ENCODE peak calls at places on chromosome 3, in six cellular contexts. W is right lobe of liver; T is left lobe of liver; H is activated CD8-positive, alpha-beta memory T cell treated with anti-CD3 and anti-CD28 coated beads for 24 hours; S is CD8-positive, alpha-beta T cell; E is effector memory CD8-positive, alpha-beta T cell. Q is an unnamed sample.

GRCh38 chr3:31252216-31253185 is 280.2 kb upstream of the STT3B start:
- DNase-seq in S (no peak), H (no peak), E (no peak), W (no peak), T (no peak), Q (no peak)

GRCh38 chr3:73393005-73393404 is 231.7 kb downstream of the PDZRN3 start:
- DNase-seq in H (no peak), S (no peak), E (no peak), T (no peak), W (no peak), Q (no peak)

GRCh38 chr3:16665282-16665741 is 60.1 kb upstream of the DAZL start:
- DNase-seq in T (no peak), S (no peak), W (no peak), E (no peak), H (peak), Q (no peak)

GRCh38 chr3:42442640-42443039 is 32.2 kb upstream of the LYZL4 start:
- DNase-seq in W (no peak), H (no peak), T (no peak), S (no peak), E (no peak), Q (no peak)

GRCh38 chr3:149662240-149662887 is 4.5 kb upstream of the WWTR1 start:
- DNase-seq in W (no peak), E (no peak), T (no peak), H (no peak), S (no peak), Q (no peak)

GRCh38 chr3:57675530-57675929 is 17.3 kb downstream of the DENND6A start:
- DNase-seq in E (no peak), W (no peak), H (no peak), T (no peak), S (no peak), Q (no peak)

GRCh38 chr3:57261929-57262328 is 30.6 kb downstream of the ASB14 start:
- DNase-seq in E (no peak), T (no peak), H (no peak), W (no peak), S (no peak), Q (no peak)

GRCh38 chr3:139979991-139980390 is 45.0 kb downstream of the CLSTN2 start:
- DNase-seq in H (no peak), W (no peak), T (no peak), S (no peak), E (no peak), Q (no peak)

GRCh38 chr3:143343944-143344343 is 224.4 kb downstream of the CHST2 start:
- DNase-seq in W (no peak), H (no peak), T (no peak), S (no peak), E (no peak), Q (no peak)

GRCh38 chr3:123634149-123635051 is 49.5 kb upstream of the HACD2 start:
- DNase-seq in E (no peak), S (no peak), W (no peak), H (no peak), T (no peak), Q (no peak)

GRCh38 chr3:180295811-180296210 is 259.1 kb upstream of the PEX5L start:
- DNase-seq in W (no peak), E (no peak), T (no peak), S (no peak), H (no peak), Q (no peak)

GRCh38 chr3:47261301-47261700 is 21.3 kb downstream of the KIF9 start:
- DNase-seq in S (no peak), H (no peak), E (no peak), T (no peak), W (no peak), Q (peak)

GRCh38 chr3:123416647-123417046 is 32.2 kb downstream of the ADCY5 start:
- DNase-seq in E (no peak), T (no peak), H (no peak), S (no peak), W (no peak), Q (no peak)

GRCh38 chr3:23950303-23950702 is 5.2 kb downstream of the NR1D2 start:
- DNase-seq in H (no peak), W (no peak), E (no peak), T (no peak), S (no peak), Q (no peak)

GRCh38 chr3:31406901-31407300 is 125.8 kb upstream of the STT3B start:
- DNase-seq in H (no peak), S (no peak), W (no peak), E (no peak), T (no peak), Q (no peak)

GRCh38 chr3:126326629-126327028 is 30.6 kb downstream of the KLF15 start:
- DNase-seq in E (no peak), W (peak), S (no peak), H (no peak), T (no peak), Q (no peak)

GRCh38 chr3:9945358-9945757 is 6.8 kb downstream of the PRRT3 start:
- DNase-seq in W (no peak), H (no peak), T (no peak), S (no peak), E (no peak), Q (no peak)

GRCh38 chr3:49022751-49023171 is 840 bp downstream of the NDUFAF3 start:
- DNase-seq in E (no peak), H (peak), T (no peak), W (peak), S (no peak), Q (no peak)

Q was measured in upper lobe of right lung.